ENCODE peak calls at places on chromosomes 6 and 20, in seven cellular contexts. R, I, F, V, U, W and T are unnamed samples.

GRCh38 chr20:2865630-2866029 is 7.7 kb upstream of the PTPRA start:
- DNase-seq in R (no peak), I (no peak), F (no peak), V (no peak), U (no peak), W (no peak), T (peak)

GRCh38 chr6:163398104-163398503 is 16.4 kb upstream of the QKI start:
- DNase-seq in R (no peak), I (no peak), F (no peak), V (no peak), U (no peak), W (no peak), T (no peak)

GRCh38 chr20:33828326-33828834 is 17.2 kb downstream of the CHMP4B start:
- DNase-seq in R (no peak), I (no peak), F (no peak), V (no peak), U (no peak), W (no peak), T (no peak)

GRCh38 chr6:21138359-21139094 is 455.0 kb upstream of the SOX4 start:
- DNase-seq in R (no peak), I (no peak), F (no peak), V (no peak), U (no peak), W (no peak), T (no peak)

GRCh38 chr6:43496370-43497128 is 13.6 kb downstream of the LRRC73 start:
- DNase-seq in R (peak), I (no peak), F (no peak), V (no peak), U (no peak), W (peak), T (peak)

GRCh38 chr20:44959082-44959895 is 908 bp downstream of the TOMM34 start:
- DNase-seq in R (peak), I (no peak), F (no peak), V (peak), U (peak), W (peak), T (peak)

GRCh38 chr6:160221423-160221822 is 37.2 kb downstream of the SLC22A2 start:
- DNase-seq in R (no peak), I (no peak), F (no peak), V (no peak), U (no peak), W (peak), T (no peak)

GRCh38 chr20:39631557-39631956 is 669.4 kb downstream of the DHX35 start:
- DNase-seq in R (no peak), I (no peak), F (no peak), V (no peak), U (no peak), W (peak), T (no peak)

GRCh38 chr6:146881228-146882181 is 282.7 kb downstream of the ADGB start:
- DNase-seq in R (no peak), I (no peak), F (no peak), V (no peak), U (no peak), W (no peak), T (peak)

GRCh38 chr6:157089258-157089657 is 234.1 kb downstream of the TMEM242 start:
- DNase-seq in R (peak), I (no peak), F (no peak), V (peak), U (peak), W (no peak), T (peak)

GRCh38 chr20:47139934-47140333 is 216.6 kb downstream of the ZMYND8 start:
- DNase-seq in R (no peak), I (no peak), F (no peak), V (no peak), U (no peak), W (no peak), T (no peak)